ENCODE peak calls at places on chromosome 19, in eight cellular contexts. Q is brain microvascular endothelial cell, N is thoracic aorta, W is fibroblast of mammary gland, Y is activated B cell treated with CpG ODN at 0.5 μM for 24 hours, S is fibroblast of the aortic adventitia, U is mesothelial cell of epicardium, H is psoas muscle. T is an unnamed sample.

GRCh38 chr19:13023666-13024065 is 28.4 kb downstream of the NFIX start:
- DNase-seq in Q (no peak), N (no peak), W (no peak), Y (no peak), S (peak), U (no peak), H (no peak), T (no peak)

GRCh38 chr19:3881272-3882040 is 971 bp downstream of the ATCAY start:
- DNase-seq in Q (no peak), N (no peak), W (no peak), Y (no peak), S (no peak), U (no peak), H (no peak), T (no peak)

GRCh38 chr19:11179716-11180297 is 17.5 kb downstream of the KANK2 start:
- DNase-seq in Q (no peak), N (no peak), W (no peak), Y (peak), S (no peak), U (no peak), H (no peak), T (no peak)

GRCh38 chr19:3761382-3762129 is at the start of gene APBA3:
- DNase-seq in Q (peak), N (peak), W (peak), Y (peak), S (peak), U (peak), H (peak), T (peak)

GRCh38 chr19:2636897-2637683 is 65.4 kb downstream of the GNG7 start:
- DNase-seq in Q (peak), N (no peak), W (peak), Y (peak), S (peak), U (peak), H (peak), T (no peak)

GRCh38 chr19:17035842-17036424 is 9.3 kb upstream of the CPAMD8 start:
- DNase-seq in Q (no peak), N (no peak), W (peak), Y (no peak), S (no peak), U (no peak), H (no peak), T (no peak)

GRCh38 chr19:42433503-42434260 is 6.5 kb upstream of the LIPE start:
- DNase-seq in Q (peak), N (no peak), W (peak), Y (no peak), S (peak), U (no peak), H (peak), T (no peak)

GRCh38 chr19:12295191-12295590 is 508 bp upstream of the ZNF44 start:
- DNase-seq in Q (no peak), N (no peak), W (no peak), Y (no peak), S (no peak), U (no peak), H (no peak), T (no peak)

GRCh38 chr19:4732680-4733114 is 9.1 kb upstream of the DPP9 start:
- DNase-seq in Q (no peak), N (no peak), W (peak), Y (peak), S (peak), U (no peak), H (no peak), T (no peak)

GRCh38 chr19:43725468-43725867 is 9.6 kb downstream of the IRGC start:
- DNase-seq in Q (no peak), N (no peak), W (no peak), Y (no peak), S (no peak), U (no peak), H (no peak), T (no peak)

GRCh38 chr19:27733551-27734266 is 1479.2 kb downstream of the UQCRFS1 start:
- DNase-seq in Q (no peak), N (no peak), W (no peak), Y (no peak), S (no peak), U (no peak), H (no peak), T (no peak)

GRCh38 chr19:3494051-3494450 is 6.4 kb downstream of the DOHH start:
- DNase-seq in Q (no peak), N (no peak), W (no peak), Y (no peak), S (no peak), U (no peak), H (no peak), T (peak)

GRCh38 chr19:2982983-2983350 is 5.6 kb downstream of the TLE6 start:
- DNase-seq in Q (no peak), N (peak), W (peak), Y (no peak), S (peak), U (no peak), H (peak), T (peak)

GRCh38 chr19:58586131-58586765 is 13.1 kb upstream of the MZF1 start:
- DNase-seq in Q (no peak), N (no peak), W (no peak), Y (no peak), S (no peak), U (no peak), H (no peak), T (no peak)

GRCh38 chr19:41221514-41222205 is 2.6 kb downstream of the AXL start:
- DNase-seq in Q (no peak), N (no peak), W (no peak), Y (no peak), S (no peak), U (no peak), H (no peak), T (no peak)

GRCh38 chr19:6276447-6276846 is 3.3 kb downstream of the MLLT1 start:
- DNase-seq in Q (peak), N (peak), W (peak), Y (no peak), S (peak), U (no peak), H (peak), T (no peak)

GRCh38 chr19:12733369-12733896 is 1.1 kb downstream of the TRIR start:
- DNase-seq in Q (no peak), N (no peak), W (peak), Y (no peak), S (peak), U (no peak), H (no peak), T (no peak)

GRCh38 chr19:11268783-11269267 is 6.5 kb upstream of the DOCK6 start:
- DNase-seq in Q (peak), N (no peak), W (peak), Y (no peak), S (peak), U (no peak), H (peak), T (no peak)

GRCh38 chr19:11699931-11700794 is 38.6 kb downstream of the ZNF823 start:
- DNase-seq in Q (peak), N (no peak), W (peak), Y (no peak), S (peak), U (no peak), H (no peak), T (no peak)

GRCh38 chr19:19356901-19357566 is 36.4 kb downstream of the MAU2 start:
- DNase-seq in Q (no peak), N (no peak), W (no peak), Y (no peak), S (no peak), U (no peak), H (no peak), T (no peak)

GRCh38 chr19:33500991-33501390 is 20.6 kb downstream of the PEPD start:
- DNase-seq in Q (no peak), N (no peak), W (no peak), Y (no peak), S (no peak), U (peak), H (no peak), T (no peak)

GRCh38 chr19:6654347-6655310 is 15.3 kb downstream of the TNFSF14 start:
- DNase-seq in Q (no peak), N (no peak), W (no peak), Y (no peak), S (no peak), U (no peak), H (no peak), T (no peak)

GRCh38 chr19:34224996-34225658 is 29.2 kb upstream of the GARRE1 start:
- DNase-seq in Q (peak), N (no peak), W (peak), Y (no peak), S (no peak), U (no peak), H (no peak), T (no peak)

GRCh38 chr19:10699650-10700335 is 1.4 kb upstream of the QTRT1 start:
- DNase-seq in Q (peak), N (no peak), W (peak), Y (peak), S (peak), U (no peak), H (no peak), T (no peak)

GRCh38 chr19:51702103-51702753 is 9.1 kb downstream of the SPACA6 start:
- DNase-seq in Q (no peak), N (peak), W (peak), Y (peak), S (peak), U (no peak), H (peak), T (peak)

GRCh38 chr19:37333457-37333856 is 37.4 kb upstream of the ZNF527 start:
- DNase-seq in Q (no peak), N (no peak), W (peak), Y (no peak), S (peak), U (no peak), H (no peak), T (no peak)

GRCh38 chr19:1392407-1392806 is 8.7 kb downstream of the NDUFS7 start:
- DNase-seq in Q (no peak), N (no peak), W (no peak), Y (no peak), S (no peak), U (no peak), H (no peak), T (no peak)

GRCh38 chr19:1390594-1391423 is 7.1 kb downstream of the NDUFS7 start:
- DNase-seq in Q (no peak), N (no peak), W (no peak), Y (no peak), S (no peak), U (no peak), H (no peak), T (no peak)

GRCh38 chr19:1394252-1395193 is 6.8 kb downstream of the GAMT start:
- DNase-seq in Q (no peak), N (no peak), W (no peak), Y (no peak), S (no peak), U (no peak), H (no peak), T (no peak)

GRCh38 chr19:1393841-1394240 is 7.5 kb downstream of the GAMT start:
- DNase-seq in Q (no peak), N (no peak), W (no peak), Y (no peak), S (no peak), U (no peak), H (no peak), T (no peak)

DNA sequence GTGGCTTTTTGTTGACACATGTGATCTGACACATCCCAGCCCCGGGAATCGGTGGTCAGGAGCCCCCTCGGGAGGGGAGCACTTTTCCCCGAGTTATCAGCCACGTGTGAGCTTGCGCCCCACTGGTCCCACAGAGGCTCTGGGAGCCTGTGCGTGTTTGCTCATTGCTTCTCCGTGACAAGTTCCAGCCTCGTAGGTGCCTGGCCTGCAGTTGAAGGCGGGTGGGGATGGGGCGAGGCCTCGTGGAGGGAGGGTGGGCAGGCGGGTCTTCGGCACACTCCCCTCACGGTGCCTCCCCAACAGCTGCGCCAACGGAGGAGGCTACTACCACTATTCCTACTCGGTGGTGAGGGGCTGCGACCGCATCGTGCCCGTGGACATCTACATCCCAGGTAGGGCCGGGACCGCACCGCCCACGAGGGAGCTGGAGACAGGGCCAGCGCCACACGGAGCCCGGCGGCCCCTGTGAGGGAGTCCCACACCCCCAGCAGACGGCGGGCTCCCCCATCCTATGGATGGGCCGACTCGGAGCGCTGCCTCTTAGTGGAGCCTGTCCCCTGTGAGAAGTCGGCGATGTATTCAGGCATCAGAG is 8.3 kb downstream of the GAMT start:
- DNase-seq in Q (no peak), N (no peak), W (no peak), Y (no peak), S (no peak), U (no peak), H (no peak), T (no peak)
- TF ChIP-seq CTCF in Q (no peak), N (no peak), W (no peak), Y (no peak), S (no peak), U (no peak), H (no peak), T (no peak)

DNA sequence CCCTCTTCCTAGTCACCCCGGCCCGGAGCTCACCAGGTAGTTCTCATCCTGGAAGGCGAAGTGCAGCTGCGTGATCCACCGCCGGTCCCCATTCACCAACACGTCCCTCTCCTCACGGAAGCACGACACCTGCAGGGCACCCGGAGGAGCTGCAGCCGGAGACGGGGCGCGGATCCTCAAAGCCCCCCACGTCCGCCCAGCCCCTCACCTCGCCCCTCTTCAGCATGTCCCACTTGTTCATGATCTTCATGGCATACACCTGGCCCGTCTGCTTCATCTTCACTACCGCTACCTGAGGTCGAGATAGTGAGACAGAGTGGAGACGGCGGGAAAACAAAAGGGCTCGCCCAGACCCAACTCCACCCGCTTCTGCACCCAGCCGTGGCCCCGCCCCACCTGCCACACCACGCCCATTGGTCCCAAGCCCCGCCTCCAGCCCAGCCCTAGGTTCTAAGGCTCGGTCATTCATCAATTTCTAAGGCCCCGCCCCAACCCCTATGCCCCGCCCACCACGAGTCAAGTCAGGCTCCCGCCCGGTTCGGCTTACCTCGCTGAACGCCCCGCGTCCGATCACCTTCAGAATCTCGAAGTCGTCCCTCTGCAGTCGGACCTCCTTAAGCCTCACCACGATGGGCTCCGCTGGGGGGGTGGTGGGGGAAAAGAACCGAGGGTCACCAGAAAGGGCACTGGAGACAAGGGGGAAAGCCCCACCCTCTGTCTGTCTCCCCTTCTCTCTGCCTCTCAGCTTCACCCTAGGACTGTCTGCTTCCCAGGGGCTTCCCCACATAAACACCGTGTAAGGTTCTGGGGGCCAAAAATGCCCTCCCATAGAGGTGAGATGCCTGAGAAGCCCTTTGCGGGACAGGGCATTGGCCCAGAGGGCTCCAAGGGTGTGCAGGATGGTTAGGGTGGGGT is 2.8 kb downstream of the DMPK start:
- DNase-seq in Q (no peak), N (peak), W (peak), Y (peak), S (peak), U (peak), H (peak), T (no peak)
- TF ChIP-seq CTCF in Q (peak), N (peak), W (peak), Y (no peak), S (peak), U (peak), H (no peak), T (peak)

GRCh38 chr19:15251749-15252397 is 19.6 kb upstream of the EPHX3 start:
- DNase-seq in Q (peak), N (peak), W (peak), Y (no peak), S (peak), U (peak), H (peak), T (peak)
- TF ChIP-seq CTCF in Q (peak), N (peak), W (peak), Y (no peak), S (peak), U (peak), H (peak), T (peak)

GRCh38 chr19:45589768-45590167 is 5.2 kb upstream of the OPA3 start:
- DNase-seq in Q (no peak), N (no peak), W (no peak), Y (no peak), S (no peak), U (no peak), H (no peak), T (no peak)

GRCh38 chr19:45591638-45592005 is 7.0 kb upstream of the OPA3 start:
- DNase-seq in Q (no peak), N (no peak), W (no peak), Y (no peak), S (no peak), U (no peak), H (no peak), T (no peak)

GRCh38 chr19:45590300-45591003 is 5.8 kb upstream of the OPA3 start:
- DNase-seq in Q (no peak), N (no peak), W (no peak), Y (no peak), S (no peak), U (no peak), H (no peak), T (no peak)

GRCh38 chr19:45592366-45592765 is 7.8 kb upstream of the OPA3 start:
- DNase-seq in Q (no peak), N (no peak), W (no peak), Y (no peak), S (no peak), U (no peak), H (no peak), T (no peak)

GRCh38 chr19:45591004-45591637 is 6.5 kb upstream of the OPA3 start:
- DNase-seq in Q (no peak), N (no peak), W (peak), Y (no peak), S (no peak), U (no peak), H (peak), T (no peak)
- TF ChIP-seq CTCF in Q (peak), N (no peak), W (peak), Y (no peak), S (peak), U (no peak), H (no peak), T (peak)

GRCh38 chr19:35513975-35514809 is 743 bp upstream of the DMKN start:
- DNase-seq in Q (no peak), N (no peak), W (peak), Y (no peak), S (peak), U (no peak), H (no peak), T (no peak)
- TF ChIP-seq CTCF in Q (peak), N (no peak), W (no peak), Y (no peak), S (no peak), U (no peak), H (no peak), T (peak)

GRCh38 chr19:39908803-39909202 is 25.6 kb downstream of the FCGBP start:
- DNase-seq in Q (no peak), N (no peak), W (no peak), Y (no peak), S (no peak), U (no peak), H (no peak), T (no peak)

GRCh38 chr19:39907213-39907612 is 27.2 kb downstream of the FCGBP start:
- DNase-seq in Q (no peak), N (no peak), W (no peak), Y (no peak), S (no peak), U (no peak), H (no peak), T (no peak)

GRCh38 chr19:39906283-39906682 is 28.2 kb downstream of the FCGBP start:
- DNase-seq in Q (no peak), N (no peak), W (no peak), Y (no peak), S (no peak), U (no peak), H (no peak), T (no peak)
- TF ChIP-seq CTCF in Q (no peak), N (no peak), W (no peak), Y (no peak), S (no peak), U (no peak), H (no peak), T (no peak)

GRCh38 chr19:38556521-38557174 is 61.1 kb downstream of the MAP4K1 start:
- DNase-seq in Q (no peak), N (no peak), W (no peak), Y (no peak), S (no peak), U (no peak), H (no peak), T (no peak)
- TF ChIP-seq CTCF in Q (peak), N (no peak), W (peak), Y (no peak), S (peak), U (no peak), H (no peak), T (peak)